ENCODE peak calls at places on chromosomes 11 and 22, in four cellular contexts. J is neuronal stem cell, V is IMR-90, U is GM23338. K is an unnamed sample.

GRCh38 chr11:74739546-74740270 is 8.5 kb upstream of the CHRDL2 start:
- DNase-seq in J (no peak), U (peak; percentile 90), V (peak; percentile 73), K (peak; percentile 75)

GRCh38 chr11:68384530-68385081 is 72.2 kb downstream of the LRP5 start:
- DNase-seq in J (no peak), V (no peak), U (no peak), K (no peak)

GRCh38 chr11:112016088-112016764 is 9.0 kb upstream of the DLAT start:
- DNase-seq in J (no peak), V (peak; percentile 24), U (no peak), K (no peak)

GRCh38 chr11:110738641-110739040 is 26.4 kb upstream of the ARHGAP20 start:
- DNase-seq in U (no peak), J (no peak), V (no peak), K (no peak)

GRCh38 chr11:31817054-31817620 is 6.0 kb upstream of the PAX6 start:
- DNase-seq in J (peak; percentile 61), U (peak; percentile 60), V (no peak), K (no peak)

GRCh38 chr11:103940542-103940941 is 95.9 kb upstream of the DDI1 start:
- DNase-seq in V (peak; percentile 65), J (no peak), U (no peak), K (no peak)

GRCh38 chr11:2509481-2510001 is 64.7 kb downstream of the KCNQ1 start:
- DNase-seq in U (no peak), V (no peak), J (no peak), K (no peak)

GRCh38 chr22:43412808-43413785 is 1.3 kb downstream of the MPPED1 start:
- DNase-seq in V (no peak), J (peak; percentile 67), U (no peak), K (no peak)

GRCh38 chr11:11347583-11347982 is 5.5 kb downstream of the CSNK2A3 start:
- DNase-seq in J (no peak), U (no peak), V (no peak), K (no peak)

GRCh38 chr11:116852261-116853125 is 15.1 kb upstream of the APOA1 start:
- DNase-seq in V (peak; percentile 57), J (no peak), U (no peak), K (no peak)

DNA sequence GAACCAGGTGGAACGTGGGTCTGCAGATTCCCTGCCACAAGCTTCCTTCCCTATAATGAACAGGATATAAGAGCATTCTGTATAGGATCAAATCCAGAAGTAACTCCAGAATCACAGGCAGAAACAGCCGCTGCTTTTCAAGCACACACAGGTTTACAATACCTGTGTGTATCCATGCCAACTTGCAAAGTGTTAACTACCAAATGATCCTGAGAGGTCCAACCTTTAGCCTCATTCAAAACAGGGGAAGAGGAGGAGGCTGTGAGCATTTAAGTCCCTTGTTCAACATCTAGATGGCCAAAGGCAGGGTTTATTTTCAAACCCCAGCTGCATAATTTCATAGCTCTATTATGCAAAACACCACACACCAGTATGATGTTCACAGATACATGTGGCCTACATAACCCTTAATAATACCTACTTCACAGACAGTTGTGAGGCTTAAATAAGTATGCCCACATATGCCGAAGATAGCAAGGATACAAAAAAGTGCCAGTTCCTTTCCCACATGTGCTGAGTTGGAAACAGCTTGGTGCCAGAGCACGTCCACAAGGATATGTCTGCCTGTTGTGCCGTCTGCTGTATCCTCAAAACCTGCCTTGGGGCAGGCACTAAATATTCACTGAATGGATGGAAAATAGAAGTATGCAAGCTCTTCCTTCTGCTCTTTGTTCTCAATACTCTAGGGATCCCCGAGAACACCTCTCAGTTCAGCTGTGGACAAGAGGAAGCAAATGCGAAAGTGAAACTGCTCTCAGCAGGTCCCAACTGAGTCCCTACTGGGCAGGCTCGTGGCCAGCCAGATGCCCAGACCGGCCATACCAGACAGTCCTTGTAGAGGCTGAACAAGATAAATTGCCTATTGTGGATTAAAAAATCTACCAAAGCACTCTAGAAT is 66.8 kb downstream of the LARGE1 start:
- DNase-seq in U (peak; percentile 64), J (no peak), V (peak; percentile 77), K (no peak)
- H3K4me3 ChIP-seq in U (no peak overlapping the region), J (peak overlapping the region; percentile 12), V (peak overlapping the region; percentile 48), K (no peak overlapping the region)

DNA sequence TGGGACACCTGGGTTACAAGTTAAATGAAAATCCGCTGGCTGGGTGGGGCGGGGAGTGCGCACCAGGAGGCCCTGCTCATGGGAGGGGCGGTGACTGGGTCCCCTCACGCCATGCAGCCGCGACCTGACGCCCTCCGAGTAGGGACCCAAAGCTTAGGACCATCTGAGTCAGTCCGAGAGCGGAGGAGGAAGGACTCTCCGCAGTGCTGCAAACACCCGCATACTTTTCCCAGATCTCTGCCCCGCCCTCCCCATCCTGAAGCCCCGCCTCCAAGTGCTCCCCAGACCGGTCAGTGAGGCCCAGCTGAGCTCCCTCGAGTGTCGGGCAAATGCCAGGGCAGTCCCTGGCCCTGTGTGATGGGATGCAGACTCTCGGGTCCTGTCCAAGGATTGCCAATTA is 6.6 kb upstream of the FLI1 start:
- DNase-seq in V (no peak), J (no peak), U (peak; percentile 84), K (no peak)
- H3K4me1 ChIP-seq in V (peaks cover 2% of the 10 kb centered on the region), J (peaks cover 11% of the 10 kb centered on the region), U (peaks cover 68% of the 10 kb centered on the region), K (no peaks in the 10 kb centered on the region)

DNA sequence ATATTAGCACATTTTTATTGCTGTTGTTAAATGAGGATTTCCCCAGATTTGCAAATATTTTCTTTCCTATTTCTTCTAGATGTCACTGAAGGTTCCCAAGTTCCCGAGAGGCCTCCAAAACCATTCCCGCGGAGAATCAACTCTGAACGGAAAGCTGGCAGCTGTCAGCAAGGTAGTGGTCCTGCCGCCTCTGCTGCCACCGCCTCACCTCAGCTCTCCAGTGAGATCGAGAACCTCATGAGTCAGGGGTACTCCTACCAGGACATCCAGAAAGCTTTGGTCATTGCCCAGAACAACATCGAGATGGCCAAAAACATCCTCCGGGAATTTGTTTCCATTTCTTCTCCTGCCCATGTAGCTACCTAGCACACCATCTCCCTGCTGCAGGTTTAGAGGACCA is 17.5 kb downstream of the MCAM start:
- DNase-seq in V (no peak), J (no peak), U (no peak), K (no peak)
- H3K4me3 ChIP-seq in V (no peak overlapping the region), J (no peak overlapping the region), U (no peak overlapping the region), K (no peak overlapping the region)

GRCh38 chr11:71913716-71914115 is 14.7 kb downstream of the XNDC1N start:
- DNase-seq in J (no peak), U (no peak), V (peak; percentile 72), K (no peak)
- H3K4me1 ChIP-seq in J (no peaks in the 10 kb centered on the region), U (no peaks in the 10 kb centered on the region), V (peaks cover 3% of the 10 kb centered on the region), K (peaks cover 36% of the 10 kb centered on the region)

DNA sequence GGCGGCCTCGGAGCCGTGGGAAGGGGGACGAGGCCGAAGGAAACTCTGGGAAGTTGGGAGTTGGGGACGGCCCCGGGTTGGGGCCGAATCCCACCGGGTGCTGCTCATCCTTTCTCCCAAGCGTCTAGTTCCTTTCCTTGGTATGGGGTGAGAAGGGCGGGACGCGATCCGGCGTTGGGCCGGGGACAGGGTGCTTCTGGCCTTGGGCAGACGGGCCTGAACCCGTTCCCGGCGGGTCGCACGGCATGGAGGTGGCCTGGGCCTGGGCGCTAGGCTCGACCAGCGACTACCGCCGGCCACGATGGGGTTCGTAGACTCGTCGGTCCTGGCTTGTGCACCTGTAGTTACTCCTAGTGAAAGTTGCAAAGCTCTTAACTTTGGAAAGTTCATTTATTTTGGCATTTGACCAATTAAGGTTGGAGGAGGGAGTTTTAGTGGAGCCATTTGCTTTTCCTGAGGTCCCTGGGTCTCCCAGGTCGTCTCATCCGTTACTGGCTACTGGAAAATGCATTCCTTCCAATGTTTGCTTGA is 1.0 kb downstream of the SYT9 start:
- DNase-seq in U (peak; percentile 55), V (no peak), J (peak; percentile 17), K (no peak)
- H3K4me3 ChIP-seq in U (peak overlapping the region; percentile 85), V (no peak overlapping the region), J (peak overlapping the region; percentile 48), K (no peak overlapping the region)

DNA sequence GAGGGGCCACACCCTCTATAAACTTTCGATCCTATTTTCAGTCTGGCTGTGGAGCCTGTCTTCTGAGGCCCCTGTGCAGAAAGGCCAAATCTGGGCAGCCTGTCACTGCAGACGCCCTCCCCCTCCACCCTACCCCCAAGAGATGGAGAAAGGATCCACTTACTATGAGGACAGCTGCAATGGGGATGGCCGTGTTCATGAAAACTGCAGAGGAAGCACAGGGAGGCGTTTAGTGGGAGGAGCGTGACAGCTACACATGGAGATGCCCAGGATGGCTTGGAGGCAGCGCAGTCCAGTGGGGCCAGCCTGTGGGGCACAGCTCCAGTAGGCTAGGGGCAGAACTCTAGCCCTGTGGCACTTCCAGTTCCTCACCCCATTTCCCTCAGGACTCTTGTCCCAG is 43.6 kb upstream of the KCNJ11 start:
- DNase-seq in J (no peak), V (no peak), U (no peak), K (no peak)
- H3K4me1 ChIP-seq in J (peaks cover 11% of the 10 kb centered on the region), V (no peaks in the 10 kb centered on the region), U (no peaks in the 10 kb centered on the region), K (no peaks in the 10 kb centered on the region)

DNA sequence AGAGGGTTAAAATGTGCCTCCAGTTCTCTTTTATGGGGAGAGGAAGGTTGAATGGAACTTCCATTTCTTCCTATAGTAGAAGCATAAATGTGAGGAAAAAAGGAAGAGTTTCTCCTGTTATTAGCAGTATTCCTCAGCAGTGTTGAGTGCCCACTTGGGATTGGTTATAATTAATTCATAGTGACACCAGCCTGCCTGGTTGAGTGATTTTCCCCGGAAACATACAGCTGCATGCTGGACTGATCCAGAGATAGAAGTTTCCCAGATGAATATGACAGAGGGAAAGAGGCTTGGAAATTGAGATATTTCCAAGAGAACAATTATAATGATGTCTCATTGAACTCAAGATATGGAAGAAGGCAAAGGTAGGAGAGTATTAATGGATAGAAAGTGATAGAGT is 28.3 kb downstream of the RAB39A start:
- DNase-seq in J (no peak), V (no peak), U (no peak), K (no peak)
- H3K4me3 ChIP-seq in J (no peak overlapping the region), V (no peak overlapping the region), U (no peak overlapping the region), K (no peak overlapping the region)

K was measured in Caco-2.